ENCODE peak calls at places on chromosomes 13 and 19, in six cellular contexts. One of them, this sample, is unnamed.

GRCh38 chr13:44703371-44703770 is 127.2 kb upstream of the TSC22D1 start:
- DNase-seq in Calu3: no peak
- DNase-seq in brain microvascular endothelial cell: peak
- DNase-seq in spleen: no peak
- DNase-seq in psoas muscle: no peak
- DNase-seq in PC-3: peak
- DNase-seq in this sample: no peak

GRCh38 chr13:101454767-101455166 is 2.3 kb downstream of the ITGBL1 start:
- DNase-seq in Calu3: no peak
- DNase-seq in brain microvascular endothelial cell: no peak
- DNase-seq in spleen: no peak
- DNase-seq in psoas muscle: no peak
- DNase-seq in PC-3: peak
- DNase-seq in this sample: no peak

GRCh38 chr19:39113199-39113598 is 12.4 kb upstream of the PAK4 start:
- DNase-seq in Calu3: no peak
- DNase-seq in brain microvascular endothelial cell: no peak
- DNase-seq in spleen: no peak
- DNase-seq in psoas muscle: no peak
- DNase-seq in PC-3: no peak
- DNase-seq in this sample: no peak

GRCh38 chr19:6393982-6394412 is 1.0 kb upstream of the GTF2F1 start:
- DNase-seq in Calu3: no peak
- DNase-seq in brain microvascular endothelial cell: no peak
- DNase-seq in spleen: no peak
- DNase-seq in psoas muscle: no peak
- DNase-seq in PC-3: no peak
- DNase-seq in this sample: no peak

GRCh38 chr13:113917523-113918371 is 53.9 kb upstream of the GAS6 start:
- DNase-seq in Calu3: no peak
- DNase-seq in brain microvascular endothelial cell: no peak
- DNase-seq in spleen: peak
- DNase-seq in psoas muscle: no peak
- DNase-seq in PC-3: no peak
- DNase-seq in this sample: no peak

GRCh38 chr13:61414686-61415664 is 674 bp downstream of the PCDH20 start:
- DNase-seq in Calu3: no peak
- DNase-seq in brain microvascular endothelial cell: no peak
- DNase-seq in spleen: peak
- DNase-seq in psoas muscle: peak
- DNase-seq in PC-3: peak
- DNase-seq in this sample: no peak

GRCh38 chr13:28579334-28579733 is 79.6 kb upstream of the POMP start:
- DNase-seq in Calu3: no peak
- DNase-seq in brain microvascular endothelial cell: no peak
- DNase-seq in spleen: no peak
- DNase-seq in psoas muscle: no peak
- DNase-seq in PC-3: no peak
- DNase-seq in this sample: no peak

GRCh38 chr13:88544836-88545235 is 873.7 kb downstream of the SLITRK5 start:
- DNase-seq in Calu3: no peak
- DNase-seq in brain microvascular endothelial cell: no peak
- DNase-seq in spleen: no peak
- DNase-seq in psoas muscle: no peak
- DNase-seq in PC-3: peak
- DNase-seq in this sample: no peak

GRCh38 chr13:98581377-98581776 is 4.5 kb upstream of the STK24 start:
- DNase-seq in Calu3: no peak
- DNase-seq in brain microvascular endothelial cell: no peak
- DNase-seq in spleen: no peak
- DNase-seq in psoas muscle: no peak
- DNase-seq in PC-3: no peak
- DNase-seq in this sample: no peak

GRCh38 chr19:3186377-3186688 is 603 bp downstream of the NCLN start:
- DNase-seq in Calu3: no peak
- DNase-seq in brain microvascular endothelial cell: no peak
- DNase-seq in spleen: peak
- DNase-seq in psoas muscle: no peak
- DNase-seq in PC-3: no peak
- DNase-seq in this sample: peak

GRCh38 chr13:24680258-24680920 is at the start of gene ATP12A:
- DNase-seq in Calu3: peak
- DNase-seq in brain microvascular endothelial cell: no peak
- DNase-seq in spleen: no peak
- DNase-seq in psoas muscle: no peak
- DNase-seq in PC-3: no peak
- DNase-seq in this sample: peak

GRCh38 chr13:98839826-98840769 is 87.6 kb upstream of the SLC15A1 start:
- DNase-seq in Calu3: peak
- DNase-seq in brain microvascular endothelial cell: peak
- DNase-seq in spleen: no peak
- DNase-seq in psoas muscle: peak
- DNase-seq in PC-3: peak
- DNase-seq in this sample: peak

GRCh38 chr19:30014770-30015169 is 72.7 kb downstream of the URI1 start:
- DNase-seq in Calu3: no peak
- DNase-seq in brain microvascular endothelial cell: no peak
- DNase-seq in spleen: no peak
- DNase-seq in psoas muscle: no peak
- DNase-seq in PC-3: no peak
- DNase-seq in this sample: no peak

GRCh38 chr19:48867119-48867921 is 1.1 kb downstream of the PLEKHA4 start:
- DNase-seq in Calu3: peak
- DNase-seq in brain microvascular endothelial cell: no peak
- DNase-seq in spleen: no peak
- DNase-seq in psoas muscle: no peak
- DNase-seq in PC-3: no peak
- DNase-seq in this sample: no peak

GRCh38 chr13:110346661-110347067 is 39.6 kb downstream of the COL4A2 start:
- DNase-seq in Calu3: no peak
- DNase-seq in brain microvascular endothelial cell: no peak
- DNase-seq in spleen: no peak
- DNase-seq in psoas muscle: no peak
- DNase-seq in PC-3: peak
- DNase-seq in this sample: no peak

GRCh38 chr19:8325454-8325853 is 4.2 kb downstream of the RPS28 start:
- DNase-seq in Calu3: no peak
- DNase-seq in brain microvascular endothelial cell: no peak
- DNase-seq in spleen: no peak
- DNase-seq in psoas muscle: peak
- DNase-seq in PC-3: no peak
- DNase-seq in this sample: no peak

GRCh38 chr13:39931505-39931904 is 276.0 kb downstream of the COG6 start:
- DNase-seq in Calu3: no peak
- DNase-seq in brain microvascular endothelial cell: no peak
- DNase-seq in spleen: no peak
- DNase-seq in psoas muscle: no peak
- DNase-seq in PC-3: no peak
- DNase-seq in this sample: no peak

GRCh38 chr13:39930060-39930459 is 274.6 kb downstream of the COG6 start:
- DNase-seq in Calu3: no peak
- DNase-seq in brain microvascular endothelial cell: no peak
- DNase-seq in spleen: no peak
- DNase-seq in psoas muscle: no peak
- DNase-seq in PC-3: no peak
- DNase-seq in this sample: no peak

GRCh38 chr13:39929583-39929982 is 274.1 kb downstream of the COG6 start:
- DNase-seq in Calu3: no peak
- DNase-seq in brain microvascular endothelial cell: no peak
- DNase-seq in spleen: no peak
- DNase-seq in psoas muscle: no peak
- DNase-seq in PC-3: no peak
- DNase-seq in this sample: no peak

GRCh38 chr13:39935155-39935554 is 279.7 kb downstream of the COG6 start:
- DNase-seq in Calu3: no peak
- DNase-seq in brain microvascular endothelial cell: no peak
- DNase-seq in spleen: no peak
- DNase-seq in psoas muscle: no peak
- DNase-seq in PC-3: no peak
- DNase-seq in this sample: peak

DNA sequence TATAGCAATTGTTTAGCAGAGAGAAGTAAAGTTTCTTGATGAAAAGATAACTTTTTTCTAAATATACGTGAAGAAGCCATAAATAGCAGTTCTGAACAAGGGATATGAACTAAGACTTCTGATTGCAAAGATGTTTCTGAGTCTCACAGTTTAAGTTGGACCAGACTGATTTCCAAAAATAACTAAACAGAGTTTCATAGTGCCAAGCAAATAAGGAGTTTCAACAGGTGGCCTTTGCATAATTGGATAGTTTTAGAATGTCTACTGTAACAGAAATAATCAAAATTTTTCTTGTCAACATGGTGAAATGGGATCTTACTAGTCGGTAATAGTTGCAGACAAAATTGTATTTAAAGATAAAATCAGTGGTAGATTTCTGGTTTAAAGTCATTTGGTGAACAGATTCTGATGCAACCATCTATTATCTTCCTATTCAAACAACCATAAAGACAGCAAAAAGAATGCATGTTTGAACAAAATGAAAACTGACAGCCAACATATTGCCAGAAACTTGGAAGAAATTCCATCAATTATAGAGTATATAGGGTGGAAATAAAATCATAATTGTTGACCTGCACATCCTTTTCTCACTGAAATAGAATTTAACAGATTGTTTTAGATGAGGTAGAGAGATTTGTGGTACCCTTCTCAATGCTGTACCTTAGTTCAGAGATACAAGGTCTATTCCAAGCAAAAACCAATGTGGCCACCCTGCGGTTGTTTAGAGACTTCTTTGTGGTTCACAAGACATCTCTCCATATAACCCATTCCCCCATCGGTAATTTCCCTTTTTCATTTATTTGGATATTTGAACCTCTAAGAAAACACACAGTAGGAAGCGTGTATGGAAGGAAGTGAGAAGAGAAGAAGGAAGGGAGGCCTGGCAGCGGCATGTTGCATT is 275.3 kb downstream of the COG6 start:
- DNase-seq in Calu3: no peak
- DNase-seq in brain microvascular endothelial cell: no peak
- DNase-seq in spleen: no peak
- DNase-seq in psoas muscle: no peak
- DNase-seq in PC-3: peak
- DNase-seq in this sample: peak
- TF ChIP-seq CTCF in Calu3: no peak
- TF ChIP-seq CTCF in brain microvascular endothelial cell: no peak
- TF ChIP-seq CTCF in spleen: no peak
- TF ChIP-seq CTCF in psoas muscle: no peak
- TF ChIP-seq CTCF in PC-3: peak
- TF ChIP-seq CTCF in this sample: no peak

GRCh38 chr19:55383789-55384575 is at the start of gene TMEM238:
- DNase-seq in Calu3: peak
- DNase-seq in brain microvascular endothelial cell: peak
- DNase-seq in spleen: peak
- DNase-seq in psoas muscle: peak
- DNase-seq in PC-3: peak
- DNase-seq in this sample: peak
- TF ChIP-seq CTCF in Calu3: no peak
- TF ChIP-seq CTCF in brain microvascular endothelial cell: peak
- TF ChIP-seq CTCF in spleen: no peak
- TF ChIP-seq CTCF in psoas muscle: peak
- TF ChIP-seq CTCF in PC-3: no peak
- TF ChIP-seq CTCF in this sample: peak

DNA sequence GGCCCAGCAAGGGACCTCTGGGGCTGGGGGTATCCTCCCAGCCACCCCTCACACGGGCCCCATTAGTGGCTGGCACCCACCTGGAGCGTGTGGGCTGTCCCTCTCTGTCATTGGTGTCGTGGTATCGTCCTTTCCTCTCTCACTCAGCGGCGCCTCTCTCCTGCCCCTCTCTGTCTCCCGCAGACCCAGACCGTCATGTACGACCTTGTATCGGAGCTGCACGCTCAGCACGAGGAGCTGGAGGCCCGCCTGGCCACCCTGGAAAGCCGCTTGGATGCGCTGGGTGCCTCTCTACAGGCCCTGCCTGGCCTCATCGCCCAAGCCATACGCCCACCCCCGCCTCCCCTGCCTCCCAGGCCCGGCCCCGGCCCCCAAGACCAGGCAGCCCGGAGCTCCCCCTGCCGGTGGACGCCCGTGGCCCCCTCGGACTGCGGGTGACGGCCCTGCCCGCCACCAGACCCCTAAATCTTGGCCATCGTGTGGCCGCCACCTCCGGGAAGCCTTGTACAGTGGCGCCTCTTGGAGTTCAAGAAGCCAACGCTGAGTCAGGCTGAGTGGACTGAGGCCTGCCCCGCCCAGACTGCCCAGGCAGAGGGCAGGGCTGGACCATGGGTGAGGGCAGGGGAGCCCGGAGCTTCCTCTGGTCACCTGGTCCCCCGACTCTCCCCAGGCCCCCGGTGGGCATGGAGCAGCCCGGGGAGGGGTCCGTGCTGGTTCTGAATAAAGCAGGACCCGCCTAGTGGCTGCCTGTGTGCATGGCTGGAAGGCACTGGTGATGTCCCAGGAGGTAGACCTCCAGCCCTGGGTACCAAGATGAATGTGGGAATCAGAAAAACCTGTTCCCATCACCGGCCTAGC is 9.8 kb upstream of the ARRDC2 start:
- DNase-seq in Calu3: peak
- DNase-seq in brain microvascular endothelial cell: no peak
- DNase-seq in spleen: peak
- DNase-seq in psoas muscle: peak
- DNase-seq in PC-3: peak
- DNase-seq in this sample: no peak
- TF ChIP-seq CTCF in Calu3: no peak
- TF ChIP-seq CTCF in brain microvascular endothelial cell: peak
- TF ChIP-seq CTCF in spleen: peak
- TF ChIP-seq CTCF in psoas muscle: no peak
- TF ChIP-seq CTCF in PC-3: peak
- TF ChIP-seq CTCF in this sample: peak

GRCh38 chr19:1836458-1837221 is 11.6 kb downstream of the REXO1 start:
- DNase-seq in Calu3: no peak
- DNase-seq in brain microvascular endothelial cell: no peak
- DNase-seq in spleen: no peak
- DNase-seq in psoas muscle: no peak
- DNase-seq in PC-3: no peak
- DNase-seq in this sample: no peak

GRCh38 chr19:1830568-1830967 is 17.7 kb downstream of the REXO1 start:
- DNase-seq in Calu3: no peak
- DNase-seq in brain microvascular endothelial cell: no peak
- DNase-seq in spleen: no peak
- DNase-seq in psoas muscle: no peak
- DNase-seq in PC-3: no peak
- DNase-seq in this sample: no peak

GRCh38 chr19:1830978-1831377 is 17.3 kb downstream of the REXO1 start:
- DNase-seq in Calu3: no peak
- DNase-seq in brain microvascular endothelial cell: no peak
- DNase-seq in spleen: no peak
- DNase-seq in psoas muscle: no peak
- DNase-seq in PC-3: no peak
- DNase-seq in this sample: no peak

GRCh38 chr19:1832046-1832663 is 16.1 kb downstream of the REXO1 start:
- DNase-seq in Calu3: no peak
- DNase-seq in brain microvascular endothelial cell: no peak
- DNase-seq in spleen: no peak
- DNase-seq in psoas muscle: no peak
- DNase-seq in PC-3: no peak
- DNase-seq in this sample: no peak

DNA sequence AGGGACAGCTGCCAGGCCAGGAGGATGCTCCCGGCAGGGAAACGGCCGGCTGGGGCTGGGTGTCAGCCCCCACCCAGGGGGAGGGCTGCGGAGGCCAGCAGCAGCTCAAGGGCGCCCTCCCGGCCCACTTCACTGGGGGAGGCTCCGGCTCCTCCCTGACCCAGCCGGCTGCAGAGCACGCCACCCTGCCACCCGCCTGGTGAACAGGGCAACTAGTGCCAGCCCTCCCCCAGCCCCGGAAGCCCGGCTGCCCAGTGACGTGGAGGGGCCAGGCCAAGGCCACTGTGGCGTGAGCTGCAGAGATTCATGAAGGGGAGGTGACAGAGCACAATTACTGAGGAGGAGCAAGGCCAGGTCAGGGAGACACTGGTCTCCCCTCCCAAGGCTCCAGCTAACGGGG is 14.7 kb downstream of the REXO1 start:
- DNase-seq in Calu3: no peak
- DNase-seq in brain microvascular endothelial cell: no peak
- DNase-seq in spleen: peak
- DNase-seq in psoas muscle: no peak
- DNase-seq in PC-3: no peak
- DNase-seq in this sample: no peak
- TF ChIP-seq CTCF in Calu3: no peak
- TF ChIP-seq CTCF in brain microvascular endothelial cell: no peak
- TF ChIP-seq CTCF in spleen: no peak
- TF ChIP-seq CTCF in psoas muscle: no peak
- TF ChIP-seq CTCF in PC-3: no peak
- TF ChIP-seq CTCF in this sample: no peak

This sample was measured in GM12865.